ENCODE peak calls at places on chromosomes 1 and 21, in ten cellular contexts. O, M, N, I, F, B, H, W, U and Q are unnamed samples.

GRCh38 chr21:25903599-25903998 is 168.8 kb downstream of the GABPA start:
- DNase-seq in N (no peak), W (no peak), I (no peak), B (no peak), U (no peak), M (no peak), F (no peak), O (no peak), H (no peak), Q (no peak)

GRCh38 chr1:72557446-72558049 is 275.2 kb upstream of the NEGR1 start:
- DNase-seq in N (no peak), I (no peak), F (no peak), B (no peak), H (peak), W (peak), M (no peak), U (no peak), O (no peak), Q (no peak)

GRCh38 chr1:235866207-235866912 is at the start of gene LYST:
- DNase-seq in N (peak), U (no peak), M (peak), H (peak), I (peak), W (peak), F (peak), O (peak), B (no peak), Q (no peak)

GRCh38 chr1:239387304-239388231 is 1.2 kb downstream of the CHRM3 start:
- DNase-seq in U (peak), N (no peak), H (peak), B (no peak), F (peak), O (no peak), M (no peak), I (no peak), W (no peak), Q (no peak)

GRCh38 chr1:169456029-169456428 is 28.8 kb upstream of the CCDC181 start:
- DNase-seq in B (no peak), W (peak), O (no peak), N (no peak), U (no peak), H (no peak), F (no peak), M (no peak), I (no peak), Q (no peak)

GRCh38 chr1:174352117-174352516 is 95.6 kb upstream of the GPR52 start:
- DNase-seq in M (no peak), N (no peak), U (no peak), W (no peak), F (no peak), H (no peak), I (no peak), B (no peak), O (no peak), Q (no peak)

GRCh38 chr1:179120736-179121135 is 38.9 kb downstream of the TOR3A start:
- DNase-seq in H (no peak), F (no peak), I (no peak), N (no peak), M (no peak), O (no peak), B (no peak), W (no peak), U (no peak), Q (no peak)

GRCh38 chr1:68321084-68321685 is 88.9 kb upstream of the WLS start:
- DNase-seq in N (peak), H (peak), M (peak), I (no peak), B (peak), W (peak), U (peak), F (peak), O (peak), Q (peak)

GRCh38 chr21:38917045-38917774 is 111.5 kb downstream of the ETS2 start:
- DNase-seq in W (no peak), B (no peak), F (peak), O (no peak), I (no peak), U (no peak), H (peak), N (peak), M (no peak), Q (no peak)

GRCh38 chr1:41504126-41505035 is 19.9 kb upstream of the EDN2 start:
- DNase-seq in F (no peak), O (no peak), N (no peak), W (peak), H (peak), M (no peak), I (no peak), B (no peak), U (no peak), Q (no peak)

GRCh38 chr1:165235777-165236285 is 120.7 kb downstream of the LMX1A start:
- DNase-seq in B (no peak), U (no peak), I (no peak), W (peak), N (no peak), F (no peak), H (peak), M (no peak), O (no peak), Q (no peak)

GRCh38 chr1:3510136-3510955 is 55.9 kb downstream of the ARHGEF16 start:
- DNase-seq in B (no peak), M (no peak), O (no peak), H (no peak), N (no peak), U (no peak), W (no peak), I (no peak), F (no peak), Q (no peak)

GRCh38 chr1:248872752-248873408 is 14.0 kb upstream of the ZNF692 start:
- DNase-seq in O (peak), F (peak), U (peak), H (peak), N (peak), W (peak), B (peak), I (no peak), M (peak), Q (peak)

GRCh38 chr1:55243655-55244054 is 28.5 kb upstream of the USP24 start:
- DNase-seq in U (no peak), W (no peak), M (no peak), N (no peak), I (no peak), F (no peak), O (no peak), H (no peak), B (no peak), Q (no peak)

GRCh38 chr1:107474877-107475612 is 334.2 kb downstream of the NTNG1 start:
- DNase-seq in W (no peak), N (no peak), B (no peak), M (no peak), H (no peak), U (no peak), O (no peak), F (no peak), I (no peak), Q (no peak)

GRCh38 chr1:18725231-18725895 is 94.7 kb downstream of the PAX7 start:
- DNase-seq in U (no peak), M (no peak), I (no peak), F (no peak), W (no peak), H (peak), N (no peak), O (no peak), B (no peak), Q (no peak)

GRCh38 chr1:90274376-90274775 is 279.5 kb downstream of the ZNF326 start:
- DNase-seq in U (no peak), I (no peak), H (no peak), M (no peak), O (peak), F (no peak), N (no peak), B (no peak), W (no peak), Q (no peak)

GRCh38 chr1:53799141-53799540 is 39.0 kb downstream of the NDC1 start:
- DNase-seq in W (no peak), O (no peak), U (no peak), N (no peak), I (no peak), B (no peak), F (no peak), H (no peak), M (no peak), Q (no peak)

GRCh38 chr1:221166559-221167318 is 287.5 kb downstream of the HLX start:
- DNase-seq in F (no peak), H (no peak), M (peak), U (no peak), N (no peak), B (no peak), W (no peak), I (no peak), O (no peak), Q (peak)

GRCh38 chr1:202579806-202580205 is 130.4 kb downstream of the SYT2 start:
- DNase-seq in I (no peak), B (no peak), N (no peak), F (no peak), M (no peak), W (peak), U (no peak), O (no peak), H (no peak), Q (no peak)

GRCh38 chr1:233673146-233673946 is 59.4 kb downstream of the KCNK1 start:
- DNase-seq in W (no peak), F (no peak), O (no peak), N (no peak), B (no peak), M (no peak), H (no peak), I (no peak), U (no peak), Q (no peak)

GRCh38 chr21:46651121-46651520 is 15.6 kb downstream of the PRMT2 start:
- DNase-seq in B (no peak), H (no peak), I (no peak), F (no peak), W (no peak), O (no peak), M (no peak), N (no peak), U (no peak), Q (no peak)

GRCh38 chr1:245585252-245585959 is 430.6 kb downstream of the KIF26B start:
- DNase-seq in F (no peak), B (no peak), M (no peak), H (no peak), O (no peak), W (peak), U (no peak), I (no peak), N (no peak), Q (no peak)

GRCh38 chr1:93705897-93706500 is 24.4 kb upstream of the BCAR3 start:
- DNase-seq in B (no peak), F (no peak), N (no peak), M (no peak), W (no peak), U (no peak), O (no peak), I (no peak), H (peak), Q (no peak)

GRCh38 chr1:119617751-119618691 is 30.0 kb downstream of the ZNF697 start:
- DNase-seq in O (peak), H (no peak), F (peak), U (peak), B (no peak), I (no peak), W (peak), N (no peak), M (no peak), Q (no peak)

GRCh38 chr1:11691302-11691914 is at the start of gene DRAXIN:
- DNase-seq in B (no peak), I (no peak), H (peak), F (no peak), M (no peak), W (no peak), N (no peak), U (no peak), O (no peak), Q (no peak)

GRCh38 chr1:229169399-229169798 is 101.5 kb upstream of the RAB4A start:
- DNase-seq in H (no peak), B (no peak), W (no peak), U (peak), F (no peak), O (no peak), M (no peak), I (no peak), N (no peak), Q (no peak)

GRCh38 chr1:56525463-56526155 is 53.8 kb downstream of the PLPP3 start:
- DNase-seq in I (no peak), N (no peak), H (no peak), M (peak), O (no peak), B (no peak), F (peak), U (no peak), W (peak), Q (no peak)

GRCh38 chr1:179153217-179153616 is 71.3 kb downstream of the TOR3A start:
- DNase-seq in M (no peak), I (no peak), N (no peak), U (no peak), F (no peak), W (no peak), H (no peak), B (no peak), O (no peak), Q (no peak)

GRCh38 chr1:44645466-44646244 is 28.6 kb downstream of the TMEM53 start:
- DNase-seq in B (no peak), W (no peak), F (peak), O (no peak), I (no peak), M (peak), N (peak), H (no peak), U (peak), Q (peak)

GRCh38 chr21:44281801-44282200 is 3.9 kb upstream of the AIRE start:
- DNase-seq in H (no peak), N (no peak), O (no peak), F (no peak), B (no peak), W (no peak), M (no peak), U (no peak), I (no peak), Q (no peak)

GRCh38 chr1:92940541-92940940 is 20.7 kb downstream of the DIPK1A start:
- DNase-seq in O (no peak), M (no peak), B (no peak), U (no peak), I (no peak), H (no peak), W (no peak), F (no peak), N (no peak), Q (no peak)

GRCh38 chr1:50750021-50750619 is 209.9 kb downstream of the FAF1 start:
- DNase-seq in N (no peak), B (no peak), W (peak), H (no peak), M (no peak), I (no peak), F (no peak), U (no peak), O (no peak), Q (no peak)

GRCh38 chr1:24427469-24427862 is 11.9 kb downstream of the NIPAL3 start:
- DNase-seq in O (no peak), U (no peak), B (no peak), M (no peak), W (no peak), H (no peak), N (no peak), F (no peak), I (no peak), Q (no peak)

GRCh38 chr1:21626921-21627339 is 42.2 kb downstream of the RAP1GAP start:
- DNase-seq in B (no peak), N (no peak), M (no peak), I (no peak), F (peak), O (no peak), H (no peak), U (no peak), W (no peak), Q (no peak)

GRCh38 chr21:26389971-26390641 is 183.0 kb downstream of the CYYR1 start:
- DNase-seq in B (no peak), I (no peak), M (no peak), O (no peak), N (no peak), W (peak), U (no peak), H (no peak), F (no peak), Q (no peak)

GRCh38 chr1:27522860-27523665 is 33.1 kb upstream of the WASF2 start:
- DNase-seq in H (peak), F (no peak), I (peak), B (no peak), M (peak), W (peak), U (peak), N (no peak), O (peak), Q (no peak)

GRCh38 chr1:181255270-181255929 is 166.9 kb downstream of the IER5 start:
- DNase-seq in B (no peak), F (no peak), O (no peak), N (peak), I (no peak), H (no peak), M (no peak), W (peak), U (no peak), Q (no peak)

GRCh38 chr1:28796321-28797213 is 15.4 kb upstream of the OPRD1 start:
- DNase-seq in M (no peak), O (peak), U (no peak), H (peak), B (no peak), W (peak), I (no peak), N (no peak), F (no peak), Q (no peak)

GRCh38 chr1:28789412-28789811 is 22.6 kb upstream of the OPRD1 start:
- DNase-seq in M (no peak), F (no peak), W (no peak), H (no peak), B (no peak), U (no peak), N (no peak), I (no peak), O (no peak), Q (no peak)

GRCh38 chr1:28790384-28791035 is 21.5 kb upstream of the OPRD1 start:
- DNase-seq in H (no peak), M (no peak), O (no peak), U (no peak), I (no peak), W (no peak), N (no peak), F (no peak), B (no peak), Q (no peak)

GRCh38 chr1:28789816-28790215 is 22.2 kb upstream of the OPRD1 start:
- DNase-seq in B (no peak), U (no peak), O (no peak), F (no peak), W (no peak), M (no peak), H (no peak), I (no peak), N (no peak), Q (no peak)

DNA sequence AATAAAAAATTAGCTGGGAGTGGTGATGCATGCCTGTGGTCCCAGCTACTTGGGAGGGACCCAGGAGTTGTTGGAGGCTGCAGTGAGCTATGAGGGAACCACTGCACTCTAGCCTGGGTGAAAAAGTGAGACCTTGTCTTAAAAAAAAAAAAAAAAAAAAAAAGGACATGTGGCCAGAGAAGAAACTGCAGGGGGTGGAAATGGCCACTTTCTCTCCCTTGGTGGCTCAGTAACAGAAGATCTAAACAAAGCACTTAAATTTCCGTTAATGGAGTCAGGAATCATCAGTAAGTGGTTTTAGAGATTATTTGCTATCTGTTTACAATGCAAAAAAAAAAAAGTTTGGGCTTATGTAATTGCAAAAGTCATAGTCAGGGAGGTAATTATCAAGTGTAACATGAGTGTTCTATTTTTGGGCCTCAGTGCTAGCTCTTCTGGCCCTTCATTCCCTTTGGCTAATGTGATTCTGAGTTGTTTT is 19.3 kb upstream of the OPRD1 start:
- DNase-seq in N (no peak), W (no peak), U (no peak), B (no peak), I (no peak), M (no peak), F (no peak), H (peak), O (no peak), Q (no peak)
- TF ChIP-seq CTCF in N (no peak), W (no peak), U (no peak), B (peak), I (no peak), M (no peak), F (peak), H (peak), O (no peak), Q (no peak)

GRCh38 chr1:227228201-227228600 is 90.1 kb downstream of the CDC42BPA start:
- DNase-seq in I (no peak), N (no peak), W (no peak), U (no peak), F (no peak), B (no peak), M (no peak), H (no peak), O (no peak), Q (no peak)
- H3K27ac ChIP-seq in I (no peak), N (no peak), W (no peak), U (no peak), F (no peak), B (no peak), M (no peak), H (no peak), O (no peak), Q (no peak)

DNA sequence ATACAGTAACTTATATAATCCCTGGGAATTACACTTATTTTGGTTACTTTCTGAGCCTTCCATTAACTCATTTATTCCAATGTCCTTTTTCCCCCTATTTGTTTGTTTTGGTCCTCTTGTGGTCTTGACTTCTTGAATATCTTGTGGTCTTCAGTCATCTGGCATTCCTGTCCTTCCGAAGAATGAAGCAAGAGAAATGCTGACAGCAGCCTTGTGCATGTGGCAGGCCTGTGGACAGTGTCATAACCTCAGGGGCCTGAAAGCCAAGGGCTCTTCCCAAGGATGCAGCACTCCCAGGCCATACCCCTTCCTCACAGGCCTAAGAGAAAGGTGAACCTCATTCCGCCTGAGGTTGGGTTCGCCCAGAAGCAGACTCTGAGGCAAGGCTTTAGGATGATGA is 470.2 kb downstream of the DISC1 start:
- DNase-seq in W (no peak), F (no peak), U (no peak), O (no peak), B (no peak), M (no peak), H (no peak), I (no peak), N (no peak), Q (no peak)
- TF ChIP-seq CTCF in W (no peak), F (no peak), U (no peak), O (no peak), B (no peak), M (no peak), H (no peak), I (no peak), N (no peak), Q (no peak)

GRCh38 chr1:111591946-111592345 is 27.6 kb upstream of the RAP1A start:
- DNase-seq in O (no peak), H (no peak), F (no peak), U (no peak), I (no peak), B (no peak), W (no peak), M (no peak), N (no peak), Q (no peak)
- H3K27ac ChIP-seq in O (peak), H (no peak), F (peak), U (peak), I (peak), B (peak), W (peak), M (peak), N (peak), Q (peak)

DNA sequence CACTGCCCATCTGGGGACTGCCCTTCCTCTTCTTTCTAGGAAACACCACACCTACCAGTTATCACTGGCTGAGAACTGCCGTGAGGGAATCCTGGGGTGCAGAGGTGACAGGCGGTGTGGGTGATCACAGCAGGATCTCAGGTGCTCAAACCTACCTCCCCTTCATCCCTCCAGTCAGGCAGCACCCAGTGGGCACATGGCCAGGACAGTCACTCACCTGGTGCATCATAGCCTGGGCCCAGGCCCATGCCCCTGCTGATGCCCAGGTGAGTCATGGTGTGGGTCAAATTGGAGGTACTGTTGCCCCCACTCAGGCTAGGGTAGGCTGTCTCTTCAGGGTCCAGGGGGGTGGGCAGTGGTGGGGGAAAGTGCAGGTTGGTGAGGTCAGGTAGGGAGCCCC is 5.3 kb upstream of the DENND4B start:
- DNase-seq in W (no peak), U (no peak), H (no peak), B (no peak), N (no peak), I (no peak), M (no peak), F (no peak), O (no peak), Q (no peak)
- TF ChIP-seq CTCF in W (no peak), U (no peak), H (no peak), B (no peak), N (no peak), I (no peak), M (no peak), F (no peak), O (no peak), Q (no peak)

DNA sequence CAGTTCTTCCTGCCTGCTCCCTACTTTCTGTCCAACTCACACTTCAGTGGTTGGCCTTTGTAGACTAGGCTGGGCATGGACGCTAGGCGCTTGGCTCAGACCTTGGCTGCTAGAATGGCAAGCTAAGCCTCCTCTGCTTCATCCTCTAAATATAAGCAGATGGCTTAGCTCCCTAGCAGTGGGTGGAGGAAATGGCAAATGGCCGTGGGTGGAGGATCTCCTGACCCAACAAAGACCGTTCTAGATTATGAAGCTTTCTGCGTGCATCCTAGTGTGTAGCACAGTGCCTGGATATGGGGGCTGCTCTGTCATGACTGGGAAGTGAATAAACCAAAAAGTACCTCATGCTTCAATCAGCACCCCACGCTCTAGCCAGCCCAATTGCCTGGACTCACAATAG is 10.4 kb upstream of the ETV3L start:
- DNase-seq in I (no peak), N (no peak), F (no peak), B (no peak), M (no peak), W (no peak), H (no peak), U (no peak), O (no peak), Q (no peak)
- H3K27ac ChIP-seq in I (no peak), N (no peak), F (no peak), B (no peak), M (no peak), W (no peak), H (no peak), U (no peak), O (no peak), Q (no peak)